ENCODE peak calls at places on chromosome 1, in seven cellular contexts. U, T, D, V, H, B and X are unnamed samples.

GRCh38 chr1:114428083-114428754 is 82.8 kb downstream of the TRIM33 start:
- DNase-seq in U (peak; percentile 8), T (no peak), H (no peak), D (no peak), B (peak; percentile 20), V (no peak), X (no peak)

GRCh38 chr1:14371806-14372497 is 226.5 kb upstream of the KAZN start:
- DNase-seq in D (no peak), H (no peak), V (no peak), U (no peak), T (no peak), B (no peak), X (no peak)

GRCh38 chr1:162872981-162873380 is 12.0 kb upstream of the CCDC190 start:
- DNase-seq in B (no peak), U (no peak), H (no peak), D (no peak), V (no peak), T (no peak), X (no peak)

GRCh38 chr1:170660281-170660713 is 3.6 kb upstream of the PRRX1 start:
- DNase-seq in D (no peak), U (no peak), T (no peak), V (no peak), H (no peak), B (no peak), X (no peak)

GRCh38 chr1:58432813-58433668 is 113.5 kb downstream of the OMA1 start:
- DNase-seq in B (peak; percentile 93), H (no peak), U (no peak), D (no peak), T (peak; percentile 55), V (no peak), X (peak; percentile 74)

GRCh38 chr1:55402676-55403464 is 187.7 kb upstream of the USP24 start:
- DNase-seq in V (no peak), U (no peak), T (no peak), H (no peak), B (peak; percentile 66), D (no peak), X (no peak)

GRCh38 chr1:218624051-218624450 is 278.9 kb downstream of the TGFB2 start:
- DNase-seq in T (no peak), U (no peak), D (no peak), B (no peak), V (no peak), H (no peak), X (no peak)

GRCh38 chr1:9465640-9466039 is 73.6 kb upstream of the SLC25A33 start:
- DNase-seq in B (no peak), V (no peak), D (no peak), T (no peak), U (no peak), H (no peak), X (no peak)